ENCODE peak calls at places on chromosomes 2 and 18, in seven cellular contexts. X is GM23248; K is activated naive CD8-positive, alpha-beta T cell treated with anti-CD3 and anti-CD28 coated beads, Interleukin-2, amount 50 U/mL, for 24 hours; B is posterior vena cava; L is EL; U is mammary epithelial cell; T is HEK293T. H is an unnamed sample.

GRCh38 chr18:54479365-54479764 is 111.7 kb upstream of the DYNAP start:
- DNase-seq in U (peak), B (no peak), T (no peak), K (no peak), X (peak), L (no peak), H (no peak)

GRCh38 chr2:101151141-101151858 is at the start of gene TBC1D8:
- DNase-seq in X (peak), K (peak), L (peak), T (peak), U (peak), B (peak), H (peak)

GRCh38 chr2:191369034-191369433 is 123.8 kb downstream of the MYO1B start:
- DNase-seq in B (no peak), X (peak), U (no peak), K (no peak), T (no peak), L (peak), H (no peak)

GRCh38 chr2:12968399-12968798 is 251.7 kb downstream of the TRIB2 start:
- DNase-seq in L (no peak), U (no peak), K (no peak), T (no peak), X (no peak), B (no peak), H (no peak)

GRCh38 chr2:232487385-232488096 is at the start of gene ECEL1:
- DNase-seq in B (peak), T (peak), U (no peak), K (no peak), L (no peak), X (no peak), H (no peak)

GRCh38 chr18:55102958-55103456 is 143.7 kb upstream of the CCDC68 start:
- DNase-seq in U (no peak), B (no peak), K (no peak), T (no peak), L (no peak), X (no peak), H (no peak)

GRCh38 chr18:79947054-79947755 is 4.2 kb downstream of the SLC66A2 start:
- DNase-seq in U (peak), L (no peak), T (no peak), B (peak), K (no peak), X (peak), H (no peak)

GRCh38 chr2:71530246-71530986 is 77.1 kb downstream of the DYSF start:
- DNase-seq in L (peak), B (peak), T (peak), K (peak), U (peak), X (peak), H (peak)

GRCh38 chr18:48034651-48035555 is 104.4 kb upstream of the SMAD2 start:
- DNase-seq in T (no peak), L (no peak), U (no peak), K (no peak), B (no peak), X (no peak), H (no peak)

GRCh38 chr18:79590191-79591039 is 89.2 kb upstream of the CTDP1 start:
- DNase-seq in X (peak), K (no peak), L (no peak), T (no peak), U (no peak), B (peak), H (no peak)

GRCh38 chr18:73556904-73557303 is 590.7 kb downstream of the FBXO15 start:
- DNase-seq in U (peak), B (no peak), K (no peak), X (no peak), T (no peak), L (no peak), H (no peak)

GRCh38 chr2:222722327-222722946 is 51.0 kb downstream of the MOGAT1 start:
- DNase-seq in X (peak), B (no peak), U (no peak), T (no peak), K (no peak), L (peak), H (no peak)

GRCh38 chr2:29293830-29294438 is 178.7 kb downstream of the CLIP4 start:
- DNase-seq in K (peak), T (peak), X (peak), U (peak), B (no peak), L (peak), H (peak)

GRCh38 chr2:86368181-86368824 is 30.9 kb upstream of the REEP1 start:
- DNase-seq in U (peak), X (peak), L (peak), T (peak), B (no peak), K (peak), H (peak)

GRCh38 chr18:27599202-27599829 is 414.2 kb upstream of the CHST9 start:
- DNase-seq in X (peak), B (no peak), U (peak), K (peak), T (peak), L (peak), H (peak)

GRCh38 chr18:79334496-79335233 is 61.1 kb upstream of the NFATC1 start:
- DNase-seq in B (no peak), L (no peak), X (no peak), T (no peak), K (no peak), U (no peak), H (no peak)

GRCh38 chr2:20099780-20100179 is 48.4 kb upstream of the LAPTM4A start:
- DNase-seq in L (no peak), X (no peak), K (no peak), U (no peak), T (no peak), B (no peak), H (no peak)

GRCh38 chr2:215952860-215953637 is 60.3 kb downstream of the MREG start:
- DNase-seq in L (no peak), T (no peak), U (no peak), B (no peak), K (no peak), X (no peak), H (no peak)

GRCh38 chr2:175679728-175680127 is 322.3 kb downstream of the LNPK start:
- DNase-seq in X (no peak), U (no peak), B (no peak), K (no peak), L (no peak), T (no peak), H (no peak)

GRCh38 chr2:238379096-238379810 is 47.5 kb upstream of the ASB1 start:
- DNase-seq in L (peak), U (peak), K (peak), T (no peak), B (no peak), X (peak), H (peak)

GRCh38 chr2:171553236-171553635 is 31.0 kb downstream of the CYBRD1 start:
- DNase-seq in U (peak), X (no peak), L (no peak), K (no peak), B (no peak), T (no peak), H (no peak)

GRCh38 chr2:218964041-218964771 is 4.7 kb downstream of the CDK5R2 start:
- DNase-seq in L (peak), U (peak), K (no peak), T (no peak), X (peak), B (no peak), H (no peak)

GRCh38 chr2:134367915-134368911 is 114.3 kb downstream of the MGAT5 start:
- DNase-seq in U (no peak), K (no peak), L (no peak), X (no peak), T (no peak), B (no peak), H (peak)

GRCh38 chr2:148455791-148456190 is 188.8 kb upstream of the EPC2 start:
- DNase-seq in T (no peak), L (no peak), X (peak), K (no peak), B (no peak), U (no peak), H (no peak)

GRCh38 chr2:149994057-149994728 is 406.6 kb upstream of the MMADHC start:
- DNase-seq in L (peak), U (peak), T (peak), X (peak), K (no peak), B (no peak), H (no peak)

GRCh38 chr2:3377612-3378432 is at the start of gene EIPR1:
- DNase-seq in X (peak), U (peak), B (peak), T (peak), K (peak), L (peak), H (peak)

GRCh38 chr2:222452422-222452950 is 28.1 kb downstream of the SGPP2 start:
- DNase-seq in T (no peak), U (peak), X (no peak), L (peak), K (no peak), B (no peak), H (no peak)

H was measured in activated naive CD4-positive, alpha-beta T cell treated with anti-CD3 and anti-CD28 coated beads, Interleukin-2, amount 10 ng/mL, durations not matched to agents 7 days and 5 days.